ENCODE peak calls at places on chromosomes 7 and 10, in five cellular contexts. P, I, J, E and Q are unnamed samples.

GRCh38 chr7:69599211-69599878 is 1.1 kb downstream of the AUTS2 start:
- DNase-seq in J (no peak), P (no peak), I (peak), E (no peak), Q (peak)

GRCh38 chr10:132382231-132382922 is 14.6 kb upstream of the PWWP2B start:
- DNase-seq in E (no peak), P (no peak), J (no peak), I (no peak), Q (peak)

GRCh38 chr10:23556727-23557440 is 118.0 kb downstream of the OTUD1 start:
- DNase-seq in J (no peak), I (no peak), E (no peak), P (no peak), Q (peak)

GRCh38 chr7:11437987-11438386 is 394.0 kb downstream of the THSD7A start:
- DNase-seq in J (no peak), I (no peak), P (no peak), E (no peak), Q (peak)

GRCh38 chr10:112389147-112389822 is 15.4 kb downstream of the ACSL5 start:
- DNase-seq in P (peak), I (peak), J (peak), E (no peak), Q (peak)

GRCh38 chr10:114829160-114829909 is 7.8 kb downstream of the FHIP2A start:
- DNase-seq in P (no peak), E (no peak), J (no peak), I (no peak), Q (no peak)

GRCh38 chr10:58755688-58756087 is 243.0 kb downstream of the BICC1 start:
- DNase-seq in J (no peak), P (no peak), I (peak), E (no peak), Q (no peak)

GRCh38 chr10:26555719-26556368 is 117.7 kb downstream of the APBB1IP start:
- DNase-seq in J (no peak), E (no peak), I (peak), P (no peak), Q (peak)

GRCh38 chr10:98029149-98030092 is 1.0 kb downstream of the CRTAC1 start:
- DNase-seq in I (no peak), P (no peak), J (no peak), E (no peak), Q (no peak)

GRCh38 chr10:31278279-31278941 is 40.6 kb upstream of the ZEB1 start:
- DNase-seq in I (no peak), E (no peak), J (no peak), P (no peak), Q (no peak)

GRCh38 chr10:127194598-127194997 is 1.8 kb downstream of the INSYN2A start:
- DNase-seq in J (no peak), P (no peak), I (no peak), E (no peak), Q (no peak)

GRCh38 chr7:135193615-135194081 is 17.7 kb downstream of the WDR91 start:
- DNase-seq in P (no peak), J (no peak), I (no peak), E (no peak), Q (no peak)

GRCh38 chr7:27579565-27579964 is 83.1 kb downstream of the HIBADH start:
- DNase-seq in I (no peak), J (no peak), P (no peak), E (no peak), Q (no peak)

GRCh38 chr7:55246181-55246580 is 119.0 kb upstream of the LANCL2 start:
- DNase-seq in P (no peak), J (no peak), I (no peak), E (no peak), Q (no peak)

GRCh38 chr10:43252166-43252784 is 14.6 kb downstream of the RASGEF1A start:
- DNase-seq in E (no peak), P (no peak), J (no peak), I (no peak), Q (no peak)

GRCh38 chr10:101014966-101015581 is 15.5 kb downstream of the LZTS2 start:
- DNase-seq in J (no peak), P (no peak), I (no peak), E (no peak), Q (peak)

GRCh38 chr10:130023454-130024230 is 59.6 kb upstream of the EBF3 start:
- DNase-seq in P (no peak), I (no peak), J (no peak), E (no peak), Q (no peak)

GRCh38 chr10:130141460-130141859 is 5.3 kb downstream of the GLRX3 start:
- DNase-seq in E (no peak), P (no peak), I (no peak), J (no peak), Q (no peak)

GRCh38 chr10:69864321-69864720 is 62.6 kb downstream of the COL13A1 start:
- DNase-seq in P (no peak), E (no peak), J (peak), I (no peak), Q (no peak)

GRCh38 chr7:39845011-39845410 is 105.0 kb upstream of the CDK13 start:
- DNase-seq in J (no peak), E (no peak), I (no peak), P (no peak), Q (no peak)

GRCh38 chr7:157434701-157435100 is 97.9 kb downstream of the DNAJB6 start:
- DNase-seq in P (no peak), I (no peak), E (no peak), J (no peak), Q (peak)

GRCh38 chr7:100873599-100874299 is 1.2 kb upstream of the SRRT start:
- DNase-seq in P (no peak), E (no peak), I (no peak), J (no peak), Q (peak)

GRCh38 chr10:5666324-5667220 is at the start of gene ASB13:
- DNase-seq in I (peak), E (peak), J (peak), P (no peak), Q (peak)

GRCh38 chr10:113732966-113733365 is 18.5 kb upstream of the PLEKHS1 start:
- DNase-seq in J (no peak), I (no peak), P (no peak), E (no peak), Q (peak)

GRCh38 chr10:119189811-119190282 is 11.2 kb upstream of the PRDX3 start:
- DNase-seq in E (no peak), P (no peak), J (no peak), I (no peak), Q (peak)

GRCh38 chr7:112149734-112150133 is 56.5 kb downstream of the DOCK4 start:
- DNase-seq in E (no peak), I (no peak), J (no peak), P (no peak), Q (no peak)

GRCh38 chr10:70192325-70192966 is 22.1 kb upstream of the SAR1A start:
- DNase-seq in E (no peak), J (no peak), I (no peak), P (no peak), Q (no peak)

GRCh38 chr10:111481271-111482073 is 404.6 kb downstream of the ADRA2A start:
- DNase-seq in J (no peak), E (no peak), P (no peak), I (no peak), Q (peak)

DNA sequence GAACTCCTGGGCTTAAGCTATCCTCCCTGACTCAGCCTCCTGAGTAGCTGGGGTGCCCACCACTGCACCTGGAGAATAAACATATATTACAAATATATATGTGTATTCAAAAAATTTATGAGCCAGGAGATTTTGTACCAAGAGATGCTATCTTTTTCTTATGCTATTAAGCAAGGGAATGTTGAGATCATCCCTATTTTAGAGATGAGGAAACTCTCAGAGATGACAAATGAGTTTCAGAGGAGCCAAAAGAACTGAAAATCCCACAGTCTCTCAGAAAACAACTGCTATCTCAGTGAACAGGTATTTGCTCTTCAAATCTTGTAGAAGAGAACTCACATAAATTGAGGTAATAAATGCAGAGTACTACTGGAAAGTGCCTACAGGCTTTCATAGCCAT is 29.6 kb upstream of the ANAPC16 start:
- DNase-seq in I (no peak), P (no peak), J (no peak), E (no peak), Q (no peak)
- H3K4me3 ChIP-seq in I (no peak), P (no peak), J (no peak), E (no peak), Q (no peak)

DNA sequence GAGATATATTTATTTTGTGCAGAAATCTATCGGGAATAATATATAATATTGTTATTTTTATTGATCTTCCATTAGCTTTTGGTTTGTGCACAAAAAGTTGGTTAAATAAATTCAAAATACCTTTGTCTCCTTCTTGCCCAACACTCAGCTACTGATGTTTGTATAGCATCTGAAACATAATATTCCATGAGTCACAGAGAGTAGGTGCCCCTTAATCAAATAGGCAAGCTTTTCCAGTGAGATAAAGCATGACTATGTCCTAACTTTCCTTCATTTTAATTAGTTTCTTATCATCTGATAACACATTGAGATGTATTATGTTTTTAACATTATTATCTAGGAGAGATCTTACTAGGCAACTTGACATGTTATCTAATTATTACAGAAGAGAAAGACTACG is 432.2 kb downstream of the KIF20B start:
- DNase-seq in J (no peak), P (no peak), I (no peak), E (no peak), Q (no peak)
- TF ChIP-seq MAX in J (no peak), P (no peak), I (no peak), E (no peak), Q (no peak)

DNA sequence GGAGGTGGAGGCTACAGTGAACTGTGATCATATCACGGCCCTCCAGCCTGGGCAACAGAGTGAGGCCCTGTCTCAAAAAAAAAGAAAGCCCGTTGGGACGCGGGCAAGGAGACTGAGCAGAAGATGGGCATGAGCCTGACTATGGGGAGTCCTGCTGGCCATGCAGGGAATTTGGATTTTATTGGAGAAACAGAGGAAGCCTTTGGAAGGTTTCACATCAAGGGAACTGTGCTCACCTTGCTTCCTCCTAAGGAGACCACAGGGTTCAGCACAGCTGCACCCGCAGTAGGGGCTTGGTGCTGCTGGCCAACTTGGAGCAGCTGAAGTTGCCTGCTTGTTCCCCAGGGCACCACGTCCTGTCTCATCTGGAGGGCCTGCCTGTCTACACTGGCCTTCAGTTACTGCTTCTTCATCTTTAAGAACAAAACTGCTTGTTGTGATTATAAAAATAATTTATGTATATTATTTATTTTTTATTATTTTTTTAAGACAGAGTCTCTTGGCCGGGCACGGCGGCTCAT is 1.5 kb downstream of the IQCE start:
- DNase-seq in J (no peak), I (no peak), P (no peak), E (no peak), Q (peak)
- TF ChIP-seq CTCF in J (peak), I (no peak), P (no peak), E (no peak), Q (no peak)

DNA sequence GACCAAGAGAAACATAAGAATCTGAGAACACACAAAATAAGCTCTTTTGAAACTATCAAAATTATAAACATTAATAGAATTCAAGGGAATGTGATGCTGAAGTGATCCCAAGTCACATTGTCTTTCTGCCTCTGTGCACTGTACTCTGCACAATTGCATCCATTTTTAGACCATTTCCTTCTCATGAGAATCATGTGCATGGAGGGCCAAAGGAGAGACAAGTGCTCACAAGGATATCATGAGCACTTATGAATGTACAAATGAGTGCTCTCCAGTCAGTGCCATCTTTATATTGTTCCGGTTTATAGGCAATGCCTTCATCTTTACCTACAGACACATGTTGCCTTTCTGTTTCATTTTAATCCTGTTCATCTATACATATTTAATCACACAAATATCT is 36.9 kb downstream of the MET start:
- DNase-seq in E (no peak), P (no peak), J (no peak), I (no peak), Q (no peak)
- H3K4me3 ChIP-seq in E (no peak), P (no peak), J (no peak), I (peak), Q (no peak)

GRCh38 chr7:142436601-142437000 is 178.7 kb upstream of the PRSS58 start:
- DNase-seq in E (peak), P (no peak), J (no peak), I (peak), Q (no peak)
- TF ChIP-seq MAX in E (no peak), P (no peak), J (no peak), I (no peak), Q (no peak)

DNA sequence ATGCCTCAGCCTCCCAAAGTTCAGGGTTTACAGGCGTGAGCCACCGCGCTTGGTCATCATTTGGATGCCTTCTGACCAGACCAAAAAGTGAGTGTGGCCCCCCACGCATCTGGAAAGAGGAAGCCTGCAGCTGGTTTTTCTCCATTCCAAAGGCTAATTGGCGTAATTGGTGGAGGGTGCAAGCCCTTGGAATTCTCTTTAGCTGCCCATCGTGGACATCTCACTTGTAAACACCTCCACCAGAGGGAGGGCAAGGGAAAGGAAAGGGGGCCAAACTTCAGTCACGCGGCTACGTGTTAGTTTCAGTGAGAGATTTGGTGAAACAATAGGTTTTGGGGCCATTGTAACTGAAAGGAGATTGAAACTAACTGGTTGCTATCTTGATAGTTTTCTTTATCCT is 4.1 kb upstream of the ARHGAP21 start:
- DNase-seq in E (no peak), J (no peak), P (no peak), I (no peak), Q (peak)
- TF ChIP-seq CTCF in E (peak), J (peak), P (peak), I (peak), Q (no peak)

GRCh38 chr10:35236739-35237138 is 99.6 kb upstream of the CCNY start:
- DNase-seq in J (no peak), P (no peak), I (peak), E (no peak), Q (no peak)
- H3K4me3 ChIP-seq in J (no peak), P (no peak), I (no peak), E (no peak), Q (no peak)